ENCODE peak calls at places on chromosomes 11 and 22, in four cellular contexts. A is CD4-positive, alpha-beta T cell; R is iris pigment epithelial cell; J is body of pancreas. P is an unnamed sample.

GRCh38 chr11:112087212-112087611 is 539 bp downstream of the SDHD start:
- DNase-seq in A (no peak), R (peak), J (no peak), P (no peak)

GRCh38 chr11:125193158-125193557 is 28.6 kb downstream of the PKNOX2 start:
- DNase-seq in A (no peak), R (no peak), J (no peak), P (no peak)

GRCh38 chr11:93905384-93905783 is 55.0 kb upstream of the VSTM5 start:
- DNase-seq in A (no peak), R (peak), J (no peak), P (no peak)

GRCh38 chr22:38196791-38197429 is 4.9 kb upstream of the MAFF start:
- DNase-seq in A (no peak), R (no peak), J (no peak), P (no peak)

GRCh38 chr11:120343429-120343828 is 7.2 kb downstream of the ARHGEF12 start:
- DNase-seq in A (no peak), R (no peak), J (no peak), P (no peak)

GRCh38 chr22:49296561-49296960 is 531.1 kb downstream of the BRD1 start:
- DNase-seq in A (no peak), R (no peak), J (no peak), P (no peak)

GRCh38 chr11:75539459-75540022 is 13.8 kb upstream of the GDPD5 start:
- DNase-seq in A (no peak), R (no peak), J (no peak), P (no peak)

GRCh38 chr22:30705710-30706651 is 11.3 kb downstream of the OSBP2 start:
- DNase-seq in A (no peak), R (no peak), J (no peak), P (no peak)

GRCh38 chr22:21688706-21689381 is 23.0 kb downstream of the PPIL2 start:
- DNase-seq in A (no peak), R (no peak), J (no peak), P (no peak)

GRCh38 chr22:33180371-33180770 is 122.2 kb upstream of the SYN3 start:
- DNase-seq in A (no peak), R (no peak), J (no peak), P (no peak)

GRCh38 chr22:23789638-23790037 is 2.9 kb downstream of the SMARCB1 start:
- DNase-seq in A (no peak), R (no peak), J (no peak), P (no peak)

GRCh38 chr11:117686711-117687110 is 110.3 kb downstream of the DSCAML1 start:
- DNase-seq in A (no peak), R (no peak), J (no peak), P (no peak)

GRCh38 chr11:43756575-43756974 is 76.0 kb downstream of the HSD17B12 start:
- DNase-seq in A (no peak), R (peak), J (no peak), P (no peak)

GRCh38 chr11:8545698-8546366 is 48.2 kb downstream of the STK33 start:
- DNase-seq in A (no peak), R (no peak), J (no peak), P (no peak)

GRCh38 chr22:48697694-48698276 is 1129.9 kb downstream of the BRD1 start:
- DNase-seq in A (no peak), R (no peak), J (no peak), P (no peak)

GRCh38 chr22:30270841-30271240 is 4.2 kb upstream of the OSM start:
- DNase-seq in A (no peak), R (peak), J (no peak), P (no peak)

GRCh38 chr11:9219572-9219971 is 45.6 kb downstream of the DENND5A start:
- DNase-seq in A (no peak), R (peak), J (no peak), P (no peak)

GRCh38 chr11:134358853-134359490 is 27.2 kb downstream of the GLB1L2 start:
- DNase-seq in A (no peak), R (no peak), J (no peak), P (no peak)

GRCh38 chr11:126686938-126687337 is 313.6 kb downstream of the KIRREL3 start:
- DNase-seq in A (no peak), R (no peak), J (no peak), P (no peak)

GRCh38 chr22:28426346-28427132 is 253.1 kb downstream of the TTC28 start:
- DNase-seq in A (no peak), R (peak), J (no peak), P (no peak)

GRCh38 chr22:27612075-27612474 is 189.5 kb downstream of the MN1 start:
- DNase-seq in A (no peak), R (no peak), J (no peak), P (no peak)

GRCh38 chr11:61418136-61418535 is 11.6 kb downstream of the CPSF7 start:
- DNase-seq in A (no peak), R (peak), J (no peak), P (no peak)

GRCh38 chr22:20299736-20300136 is 20.1 kb downstream of the DGCR6L start:
- DNase-seq in A (peak), R (peak), J (peak), P (no peak)

GRCh38 chr11:10459029-10459970 is 4.2 kb downstream of the AMPD3 start:
- DNase-seq in A (peak), R (no peak), J (no peak), P (peak)

GRCh38 chr11:78541537-78541936 is 33.1 kb downstream of the NARS2 start:
- DNase-seq in A (no peak), R (no peak), J (no peak), P (no peak)

GRCh38 chr22:19522190-19522880 is 1.9 kb downstream of the CLDN5 start:
- DNase-seq in A (no peak), R (no peak), J (no peak), P (no peak)

GRCh38 chr22:24180316-24181087 is 785 bp upstream of the SUSD2 start:
- DNase-seq in A (no peak), R (no peak), J (no peak), P (no peak)

GRCh38 chr11:88204353-88204752 is 29.1 kb upstream of the RAB38 start:
- DNase-seq in A (no peak), R (no peak), J (no peak), P (no peak)